ENCODE peak calls at places on chromosomes 7 and 10, in five cellular contexts. V is A549, N is HepG2, I is K562, H is GM12878. B is an unnamed sample.

GRCh38 chr10:73079779-73080178 is 16.9 kb downstream of the P4HA1 start:
- DNase-seq in V (no peak), I (no peak), H (no peak), N (no peak), B (no peak)

GRCh38 chr10:124522903-124523260 is 61.3 kb downstream of the LHPP start:
- DNase-seq in H (no peak), N (peak; percentile 46), I (no peak), V (no peak), B (no peak)

GRCh38 chr10:4947635-4948596 is 15.3 kb upstream of the AKR1C1 start:
- DNase-seq in V (peak; percentile 92), H (no peak), I (no peak), N (peak; percentile 100), B (no peak)

GRCh38 chr7:151068069-151068773 is 8.8 kb downstream of the SLC4A2 start:
- DNase-seq in V (no peak), H (no peak), I (no peak), N (no peak), B (peak; percentile 88)

GRCh38 chr7:155356323-155357105 is 58.8 kb downstream of the INSIG1 start:
- DNase-seq in N (peak; percentile 7), H (no peak), V (peak; percentile 43), I (peak; percentile 42), B (peak; percentile 76)

GRCh38 chr7:66153691-66154090 is 39.0 kb downstream of the CRCP start:
- DNase-seq in N (no peak), I (no peak), H (no peak), V (no peak), B (no peak)

GRCh38 chr10:93154531-93154930 is 80.8 kb downstream of the CYP26A1 start:
- DNase-seq in V (no peak), N (no peak), I (no peak), H (no peak), B (no peak)

GRCh38 chr7:27147211-27148030 is at the start of gene HOXA6:
- DNase-seq in H (no peak), I (no peak), N (no peak), V (no peak), B (peak; percentile 41)

GRCh38 chr7:70506463-70506862 is 625.5 kb upstream of the GALNT17 start:
- DNase-seq in V (no peak), N (peak; percentile 35), I (no peak), H (no peak), B (peak; percentile 78)

GRCh38 chr7:116771640-116772039 is 90.7 kb upstream of the CAPZA2 start:
- DNase-seq in H (no peak), I (no peak), N (no peak), V (no peak), B (no peak)

GRCh38 chr10:62384447-62385081 is 10.4 kb downstream of the ZNF365 start:
- DNase-seq in V (no peak), H (no peak), N (no peak), I (no peak), B (no peak)

GRCh38 chr10:80443531-80443974 is 10.6 kb upstream of the TSPAN14 start:
- DNase-seq in H (no peak), I (peak; percentile 54), V (no peak), N (peak; percentile 41), B (peak; percentile 37)

GRCh38 chr7:55538538-55538937 is 33.8 kb downstream of the VOPP1 start:
- DNase-seq in N (no peak), I (no peak), H (no peak), V (no peak), B (no peak)
- H3K4me2 ChIP-seq in N (no peak overlapping the region), I (no peak overlapping the region), H (peak overlapping the region; percentile 76), V (no peak overlapping the region), B (peak overlapping the region; percentile 11)

GRCh38 chr10:86692664-86693063 is 24.4 kb downstream of the LDB3 start:
- DNase-seq in H (no peak), N (no peak), V (no peak), I (no peak), B (no peak)
- H3K4me3 ChIP-seq in H (no peak overlapping the region), N (no peak overlapping the region), V (no peak overlapping the region), I (no peak overlapping the region), B (no peak overlapping the region)

DNA sequence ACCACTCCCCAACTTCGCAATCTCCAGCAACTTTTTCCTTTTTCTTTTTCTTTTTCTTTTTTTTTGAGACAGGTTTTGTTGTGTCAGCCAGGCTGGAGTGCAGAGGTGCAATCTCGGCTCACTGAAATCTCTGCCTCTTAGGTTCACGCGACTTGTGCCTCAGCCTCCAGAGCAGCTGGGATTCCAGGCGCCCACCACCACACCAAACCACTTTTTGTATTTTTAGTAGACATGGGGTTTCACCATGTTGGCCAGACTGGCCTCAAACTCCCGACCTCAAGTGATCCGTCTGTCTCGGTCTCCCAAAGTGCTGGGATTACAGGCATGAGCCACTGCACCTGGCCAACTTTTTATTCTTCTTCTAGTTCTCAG is 55.0 kb downstream of the KIAA1549 start:
- DNase-seq in H (no peak), N (no peak), I (no peak), V (no peak), B (no peak)
- TF ChIP-seq JUNB in H (no peak), N (no peak), I (no peak), V (no peak), B (no peak)

DNA sequence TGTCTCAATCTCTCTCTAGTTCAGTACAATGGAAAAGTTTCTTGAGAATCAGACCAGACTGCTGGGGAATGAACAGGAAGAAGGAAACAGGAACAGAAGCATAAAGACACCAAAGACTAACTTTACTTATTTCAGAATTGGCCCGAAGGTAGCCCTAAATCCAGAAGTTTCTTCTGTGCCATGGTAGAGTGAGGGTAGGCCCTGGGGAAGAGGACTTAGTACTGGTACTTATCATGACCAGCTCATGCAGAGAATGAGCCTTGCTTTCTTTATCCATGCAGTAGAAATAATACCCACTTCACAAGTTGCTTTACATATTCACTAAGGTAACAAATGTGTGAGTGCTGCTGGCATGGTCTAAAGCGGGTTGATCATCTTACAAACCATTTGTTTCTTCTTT is 153.8 kb downstream of the CELF2 start:
- DNase-seq in V (no peak), N (no peak), H (no peak), I (no peak), B (no peak)
- H3K4me2 ChIP-seq in V (no peak overlapping the region), N (no peak overlapping the region), H (peak overlapping the region; percentile 98), I (no peak overlapping the region), B (no peak overlapping the region)

GRCh38 chr7:45028920-45029344 is 28.9 kb downstream of the CCM2 start:
- DNase-seq in V (no peak), N (no peak), H (no peak), I (no peak), B (no peak)
- H3K4me3 ChIP-seq in V (no peak overlapping the region), N (no peak overlapping the region), H (peak overlapping the region; percentile 58), I (no peak overlapping the region), B (no peak overlapping the region)

GRCh38 chr7:74483402-74484336 is 30.0 kb downstream of the GTF2IRD1 start:
- DNase-seq in V (no peak), I (no peak), H (no peak), N (no peak), B (no peak)
- TF ChIP-seq JUNB in V (no peak), I (no peak), H (no peak), N (no peak), B (no peak)

GRCh38 chr10:132848951-132849545 is 63.1 kb upstream of the NKX6-2 start:
- DNase-seq in H (no peak), N (no peak), I (no peak), V (no peak), B (no peak)
- H3K4me2 ChIP-seq in H (no peak overlapping the region), N (no peak overlapping the region), I (no peak overlapping the region), V (no peak overlapping the region), B (no peak overlapping the region)